ENCODE peak calls at places on chromosomes 13 and 19, in eight cellular contexts. B is fibroblast of the aortic adventitia, Z is upper lobe of right lung, E is astrocyte of the spinal cord, A is kidney epithelial cell, I is ovary, T is cardiac muscle cell, W is astrocyte. K is an unnamed sample.

GRCh38 chr19:43782689-43783231 is 2.0 kb upstream of the KCNN4 start:
- DNase-seq in B (no peak), E (no peak), T (no peak), W (no peak), A (no peak), Z (no peak), I (no peak), K (no peak)

GRCh38 chr13:25733061-25733491 is 318.7 kb downstream of the SHISA2 start:
- DNase-seq in T (no peak), E (peak), Z (no peak), B (peak), W (peak), A (peak), I (no peak), K (no peak)

GRCh38 chr13:51260154-51260553 is 38.0 kb downstream of the FAM124A start:
- DNase-seq in B (no peak), I (no peak), A (no peak), W (no peak), Z (no peak), T (no peak), E (no peak), K (no peak)

GRCh38 chr13:50715402-50716146 is 127.9 kb downstream of the DLEU7 start:
- DNase-seq in A (no peak), B (no peak), Z (peak), W (no peak), T (no peak), E (no peak), I (no peak), K (no peak)

GRCh38 chr13:36297600-36298338 is at the start of gene CCDC169:
- DNase-seq in T (peak), B (peak), E (peak), W (peak), I (peak), A (peak), Z (peak), K (peak)

GRCh38 chr13:84097148-84097547 is 214.9 kb upstream of the SLITRK1 start:
- DNase-seq in T (no peak), Z (no peak), W (no peak), B (no peak), I (no peak), A (no peak), E (no peak), K (no peak)

GRCh38 chr13:47908200-47908902 is 92.7 kb downstream of the SUCLA2 start:
- DNase-seq in W (peak), A (peak), I (no peak), E (peak), Z (no peak), T (no peak), B (peak), K (no peak)

GRCh38 chr13:36965767-36966166 is 33.4 kb downstream of the ALG5 start:
- DNase-seq in Z (no peak), B (peak), A (peak), T (no peak), E (peak), I (no peak), W (peak), K (peak)

GRCh38 chr13:104779311-104779710 is 1713.1 kb upstream of the SLC10A2 start:
- DNase-seq in A (no peak), I (no peak), B (no peak), T (no peak), E (peak), W (peak), Z (no peak), K (no peak)

GRCh38 chr19:5917431-5918107 is 3.5 kb downstream of the CAPS start:
- DNase-seq in W (no peak), T (no peak), E (no peak), A (no peak), B (no peak), Z (no peak), I (no peak), K (no peak)

GRCh38 chr13:51970251-51970793 is 40.9 kb downstream of the ATP7B start:
- DNase-seq in E (no peak), A (no peak), B (no peak), Z (no peak), T (no peak), W (no peak), I (no peak), K (no peak)

GRCh38 chr19:30856376-30856775 is 484.2 kb downstream of the ZNF536 start:
- DNase-seq in E (no peak), Z (no peak), T (no peak), A (no peak), I (no peak), B (no peak), W (no peak), K (no peak)

GRCh38 chr19:13888281-13888680 is 11.3 kb downstream of the NANOS3 start:
- DNase-seq in T (no peak), Z (no peak), B (no peak), E (no peak), W (no peak), A (no peak), I (no peak), K (no peak)

GRCh38 chr19:752652-753517 is 2.0 kb downstream of the MISP start:
- DNase-seq in B (peak), E (peak), W (peak), Z (peak), A (peak), I (peak), T (no peak), K (no peak)

GRCh38 chr19:1214299-1214861 is 8.8 kb downstream of the STK11 start:
- DNase-seq in Z (no peak), E (no peak), W (no peak), T (no peak), A (no peak), I (no peak), B (no peak), K (no peak)

GRCh38 chr13:87274209-87274819 is 396.9 kb upstream of the SLITRK5 start:
- DNase-seq in B (peak), A (peak), I (no peak), Z (no peak), T (peak), E (peak), W (peak), K (peak)

GRCh38 chr13:113058988-113059850 is 46.4 kb upstream of the F7 start:
- DNase-seq in B (no peak), A (no peak), T (no peak), W (no peak), I (no peak), E (no peak), Z (peak), K (no peak)

GRCh38 chr19:49071860-49072547 is 495 bp downstream of the KCNA7 start:
- DNase-seq in B (no peak), W (no peak), E (no peak), I (no peak), A (no peak), T (peak), Z (peak), K (no peak)

GRCh38 chr19:3420244-3420755 is 53.9 kb downstream of the NFIC start:
- DNase-seq in E (no peak), I (no peak), B (no peak), T (no peak), W (no peak), A (no peak), Z (no peak), K (no peak)

GRCh38 chr19:7595466-7596133 is at the start of gene CAMSAP3:
- DNase-seq in W (no peak), T (peak), E (no peak), A (no peak), B (peak), Z (peak), I (no peak), K (peak)

GRCh38 chr19:4597975-4598671 is 38.6 kb upstream of the SEMA6B start:
- DNase-seq in T (peak), Z (no peak), E (no peak), I (no peak), B (no peak), W (no peak), A (no peak), K (no peak)

GRCh38 chr13:114081761-114082681 is 50.4 kb downstream of the RASA3 start:
- DNase-seq in A (no peak), Z (peak), E (no peak), B (no peak), T (no peak), I (no peak), W (no peak), K (no peak)

GRCh38 chr13:32035701-32036100 is 4.1 kb downstream of the FRY start:
- DNase-seq in A (no peak), T (no peak), E (no peak), Z (no peak), I (no peak), B (no peak), W (no peak), K (no peak)

GRCh38 chr19:7729211-7729610 is 2.7 kb downstream of the CLEC4G start:
- DNase-seq in E (no peak), A (no peak), Z (no peak), W (no peak), B (no peak), T (no peak), I (no peak), K (no peak)

GRCh38 chr13:105918842-105919741 is 616.4 kb downstream of the EFNB2 start:
- DNase-seq in I (no peak), T (no peak), A (peak), E (peak), Z (no peak), W (peak), B (peak), K (peak)

GRCh38 chr13:99296270-99296865 is 10.8 kb downstream of the GPR183 start:
- DNase-seq in A (no peak), I (no peak), E (no peak), Z (no peak), T (no peak), B (no peak), W (no peak), K (no peak)

GRCh38 chr13:78476910-78477309 is 126.4 kb downstream of the POU4F1 start:
- DNase-seq in A (no peak), T (no peak), I (no peak), B (no peak), Z (no peak), E (no peak), W (no peak), K (no peak)

GRCh38 chr19:917323-918151 is at the start of gene KISS1R:
- DNase-seq in Z (peak), W (no peak), A (no peak), T (peak), E (no peak), I (no peak), B (peak), K (no peak)

GRCh38 chr13:99614465-99614885 is 113.2 kb downstream of the TM9SF2 start:
- DNase-seq in E (no peak), Z (no peak), I (no peak), W (no peak), B (peak), A (no peak), T (no peak), K (no peak)

GRCh38 chr19:5097959-5098623 is 129.2 kb downstream of the KDM4B start:
- DNase-seq in T (no peak), A (no peak), Z (no peak), W (no peak), E (no peak), B (no peak), I (no peak), K (no peak)

GRCh38 chr13:46926856-46927625 is 30.2 kb upstream of the HTR2A start:
- DNase-seq in E (no peak), A (no peak), I (no peak), Z (no peak), T (no peak), W (peak), B (peak), K (no peak)

GRCh38 chr19:12997967-12998940 is 3.0 kb downstream of the NFIX start:
- DNase-seq in W (no peak), E (no peak), I (no peak), A (no peak), T (no peak), B (peak), Z (no peak), K (no peak)

GRCh38 chr19:35673121-35673804 is 6.9 kb downstream of the UPK1A start:
- DNase-seq in A (peak), I (no peak), Z (peak), W (peak), B (peak), E (peak), T (peak), K (no peak)

GRCh38 chr13:46582190-46582589 is 29.2 kb downstream of the LRCH1 start:
- DNase-seq in B (no peak), Z (no peak), W (no peak), I (no peak), E (no peak), T (no peak), A (no peak), K (no peak)

GRCh38 chr19:43316591-43317319 is 36.7 kb upstream of the CD177 start:
- DNase-seq in I (no peak), E (no peak), W (peak), A (no peak), B (peak), Z (no peak), T (no peak), K (no peak)

GRCh38 chr13:111791131-111791530 is 275.8 kb upstream of the SOX1 start:
- DNase-seq in A (no peak), W (no peak), B (no peak), Z (no peak), I (no peak), E (no peak), T (no peak), K (no peak)

DNA sequence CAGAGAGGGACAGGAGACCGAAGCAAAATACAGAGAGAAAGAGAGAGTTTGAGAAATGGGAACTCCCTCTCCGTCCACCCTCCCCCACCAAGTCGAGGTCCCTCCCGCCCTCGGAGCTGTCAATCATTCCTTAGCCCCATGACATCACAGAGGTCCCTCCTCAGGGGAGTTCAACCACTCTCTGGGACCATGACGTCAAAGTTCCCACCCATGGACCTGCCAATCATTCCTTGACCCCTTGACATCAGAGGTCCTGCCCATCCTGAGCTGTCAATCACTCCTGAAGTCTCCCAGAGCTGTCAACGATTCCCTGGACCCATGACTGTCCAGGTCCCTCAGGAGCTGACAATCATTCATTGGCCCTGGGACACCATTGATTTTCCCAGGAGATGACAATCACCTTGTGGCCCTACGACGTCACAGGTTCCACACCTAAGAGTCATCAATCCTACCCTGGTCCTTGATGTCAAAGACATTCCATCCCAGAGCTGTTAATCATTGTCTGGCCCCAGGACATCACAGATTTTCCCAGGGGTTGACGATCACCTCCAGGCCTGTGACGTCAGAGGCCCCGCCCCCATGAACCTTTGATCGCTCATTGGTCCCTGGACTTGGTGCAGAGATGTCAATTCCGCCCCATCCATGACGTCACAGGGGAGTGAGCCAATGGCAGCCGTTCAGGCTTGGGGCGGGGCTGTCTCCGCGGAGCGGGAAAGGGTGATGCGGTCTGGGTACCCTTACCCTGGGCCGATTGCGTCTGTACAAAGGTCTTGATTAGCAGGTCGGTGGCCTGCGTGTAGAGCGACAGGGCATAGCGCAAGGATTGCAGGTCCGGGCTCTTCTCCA is 61.7 kb downstream of the COLGALT1 start:
- DNase-seq in I (no peak), W (peak), T (no peak), A (no peak), B (no peak), E (no peak), Z (no peak), K (no peak)
- H3K4me3 ChIP-seq in I (no peak), W (no peak), T (no peak), A (no peak), B (no peak), E (no peak), Z (no peak), K (no peak)

DNA sequence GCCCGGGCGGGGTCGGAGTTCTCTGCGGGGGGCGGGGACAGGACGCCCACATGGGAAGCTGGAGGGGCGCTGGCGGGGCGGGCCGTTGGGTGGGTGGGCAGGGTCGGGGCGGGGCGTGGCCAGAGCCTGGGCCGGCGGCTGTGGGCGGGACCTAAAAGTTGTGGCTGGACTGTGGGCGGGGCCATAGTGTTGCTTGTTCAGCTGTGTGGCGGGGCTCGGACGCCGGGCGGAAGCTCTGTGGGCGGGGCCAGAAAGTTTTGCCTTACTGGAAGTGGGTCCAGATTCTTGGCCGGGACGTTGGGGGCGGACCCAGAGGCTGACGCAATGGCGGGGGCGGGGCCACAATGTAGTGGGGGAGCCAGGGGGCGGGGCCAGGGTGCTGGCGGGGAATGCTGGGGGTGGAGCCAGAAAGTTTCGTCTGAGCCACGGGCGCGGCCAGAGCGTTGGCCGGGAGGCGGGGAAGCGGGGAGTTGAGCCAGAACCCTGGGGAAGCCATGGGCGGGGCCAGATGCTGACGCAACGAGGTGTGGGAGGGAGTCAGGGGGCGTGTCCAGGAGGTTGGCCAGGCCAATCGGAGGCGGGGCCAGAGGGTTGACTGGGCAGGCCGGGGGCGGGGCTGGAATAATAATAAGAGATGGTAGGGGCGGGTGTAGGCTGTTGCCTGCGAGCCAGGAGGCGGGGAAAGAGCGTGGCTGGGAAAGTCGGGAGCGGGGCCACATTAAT is 524 bp downstream of the CCDC9 start:
- DNase-seq in I (peak), W (peak), A (peak), Z (peak), E (peak), B (peak), T (peak), K (peak)
- H3K4me3 ChIP-seq in I (peak), W (peak), A (peak), Z (peak), E (peak), B (peak), T (peak), K (peak)

DNA sequence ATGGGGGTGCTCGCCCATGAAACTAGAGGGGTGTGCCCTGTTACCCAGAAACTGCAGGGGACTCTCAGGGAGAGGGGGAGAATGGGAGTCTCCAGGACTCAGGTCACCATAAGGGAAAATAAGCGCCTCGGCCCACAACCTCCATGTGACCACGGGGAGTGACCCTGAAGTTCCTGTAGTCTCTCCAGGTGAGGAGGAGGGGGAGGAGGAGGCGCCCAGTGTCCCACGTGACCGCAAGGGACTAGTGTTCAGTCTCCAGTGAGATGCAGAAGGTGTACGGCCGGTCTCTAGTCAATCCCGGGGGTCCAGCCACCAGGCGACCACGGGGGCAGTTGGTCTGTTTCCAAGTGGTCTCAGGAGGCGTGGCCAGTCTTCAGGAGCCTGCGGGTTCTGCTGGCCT is 16.0 kb downstream of the TM6SF2 start:
- DNase-seq in W (no peak), B (no peak), A (no peak), T (no peak), E (no peak), I (no peak), Z (no peak), K (no peak)
- H3K4me3 ChIP-seq in W (no peak), B (no peak), A (no peak), T (no peak), E (no peak), I (no peak), Z (no peak), K (no peak)

DNA sequence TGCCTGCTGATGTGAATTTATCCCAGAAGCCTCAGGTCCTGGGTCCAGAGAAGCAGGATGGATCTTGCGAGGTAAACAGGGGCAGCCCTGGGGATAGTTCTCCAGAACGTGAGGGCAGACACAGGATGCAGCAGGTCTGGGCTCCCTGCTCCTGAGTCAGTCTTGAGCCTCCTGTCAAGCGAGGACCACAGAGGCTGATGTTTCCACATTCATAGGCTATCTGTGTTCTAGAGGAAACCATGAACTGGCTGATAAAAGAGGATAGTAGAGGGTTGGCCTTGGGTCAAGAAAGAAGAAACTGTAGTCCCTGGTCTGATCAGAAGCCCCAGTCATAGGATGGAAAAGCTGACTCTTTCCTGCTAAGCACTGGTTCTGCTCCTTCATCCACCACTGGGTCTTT is 2.2 kb downstream of the ZNF175 start:
- DNase-seq in A (no peak), I (no peak), T (no peak), E (no peak), B (peak), W (no peak), Z (no peak), K (no peak)
- H3K4me3 ChIP-seq in A (no peak), I (no peak), T (no peak), E (no peak), B (peak), W (peak), Z (no peak), K (no peak)

DNA sequence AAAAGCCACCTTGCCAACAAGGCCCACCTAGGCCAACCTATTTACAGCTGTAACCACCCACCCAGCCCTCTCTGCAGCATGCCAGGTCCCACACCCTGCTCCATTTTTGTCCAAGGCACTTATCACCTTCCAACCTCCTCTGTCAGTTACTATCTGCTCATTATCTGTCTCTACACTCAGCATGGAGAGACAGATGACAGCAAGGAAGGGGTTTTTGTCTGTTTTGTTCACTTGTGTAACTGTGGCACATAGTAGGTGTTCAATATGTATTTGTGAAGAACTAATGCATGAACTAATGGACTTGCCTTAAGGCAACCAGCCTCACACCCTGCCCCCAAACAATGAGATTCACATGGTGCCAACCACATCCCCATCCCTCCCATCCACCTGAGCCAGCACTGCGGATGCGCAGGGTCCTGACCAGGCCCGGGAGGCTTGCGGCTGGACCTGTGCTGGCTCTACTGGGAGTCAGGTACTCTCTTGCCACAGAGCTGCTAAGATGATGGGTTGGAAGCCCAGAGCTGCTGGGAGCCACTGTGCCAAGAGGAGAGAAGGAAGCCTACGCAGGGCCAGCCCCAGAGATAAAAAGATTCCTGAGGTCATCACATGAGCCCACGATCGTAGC is 17.2 kb downstream of the DEDD2 start:
- DNase-seq in E (no peak), T (no peak), B (no peak), W (no peak), Z (no peak), A (no peak), I (no peak), K (no peak)
- H3K4me3 ChIP-seq in E (no peak), T (no peak), B (no peak), W (no peak), Z (no peak), A (no peak), I (no peak), K (no peak)

K was measured in retinal pigment epithelial cell.